ENCODE peak calls at places on chromosome 3, in five cellular contexts. Z is tibial artery, N is H54, W is astrocyte, L is HTR-8/SVneo. E is an unnamed sample.
A peak's percentile ranks its signal among the peaks of the same experiment; 100 is the strongest.

GRCh38 chr3:5205165-5205941 is 17.8 kb downstream of the EDEM1 start:
- DNase-seq in Z (no peak), N (no peak), W (peak; percentile 90), L (no peak), E (no peak)

GRCh38 chr3:126781889-126782491 is 78.0 kb downstream of the CHCHD6 start:
- DNase-seq in Z (no peak), N (peak; percentile 15), W (peak; percentile 97), L (no peak), E (no peak)

GRCh38 chr3:160876568-160877100 is 120.6 kb downstream of the PPM1L start:
- DNase-seq in Z (no peak), N (no peak), W (no peak), L (no peak), E (no peak)

GRCh38 chr3:107662109-107662477 is 139.3 kb downstream of the BBX start:
- DNase-seq in Z (no peak), N (peak; percentile 5), W (peak; percentile 79), L (no peak), E (no peak)

GRCh38 chr3:16883057-16883725 is 1.6 kb upstream of the PLCL2 start:
- DNase-seq in Z (no peak), N (no peak), W (no peak), L (no peak), E (no peak)

GRCh38 chr3:184766555-184767261 is 45.3 kb upstream of the VPS8 start:
- DNase-seq in Z (no peak), N (no peak), W (no peak), L (no peak), E (no peak)

GRCh38 chr3:16884748-16885587 is at the start of gene PLCL2:
- DNase-seq in Z (peak; percentile 72), N (peak; percentile 55), W (no peak), L (no peak), E (no peak)

GRCh38 chr3:46971151-46971550 is 5.4 kb downstream of the CCDC12 start:
- DNase-seq in Z (no peak), N (no peak), W (no peak), L (no peak), E (no peak)

GRCh38 chr3:71310595-71311319 is 272.8 kb downstream of the FOXP1 start:
- DNase-seq in Z (no peak), N (no peak), W (peak; percentile 26), L (no peak), E (no peak)

GRCh38 chr3:131553495-131554247 is 50.9 kb upstream of the MRPL3 start:
- DNase-seq in Z (no peak), N (no peak), W (no peak), L (no peak), E (no peak)

GRCh38 chr3:25348996-25349576 is 79.0 kb upstream of the RARB start:
- DNase-seq in Z (no peak), N (no peak), W (no peak), L (no peak), E (no peak)

GRCh38 chr3:114152519-114153151 is 26.2 kb downstream of the DRD3 start:
- DNase-seq in Z (peak; percentile 84), N (peak; percentile 88), W (peak; percentile 68), L (peak; percentile 70), E (peak; percentile 42)

GRCh38 chr3:27105904-27106303 is 263.3 kb downstream of the NEK10 start:
- DNase-seq in Z (no peak), N (no peak), W (no peak), L (peak; percentile 21), E (no peak)

GRCh38 chr3:111956995-111957736 is 21.7 kb upstream of the ABHD10 start:
- DNase-seq in Z (no peak), N (no peak), W (no peak), L (no peak), E (no peak)

GRCh38 chr3:12484983-12485327 is 675 bp downstream of the TSEN2 start:
- DNase-seq in Z (no peak), N (no peak), W (no peak), L (no peak), E (no peak)

GRCh38 chr3:177460100-177460499 is 262.8 kb upstream of the TBL1XR1 start:
- DNase-seq in Z (no peak), N (no peak), W (no peak), L (no peak), E (no peak)

GRCh38 chr3:107953707-107954106 is 137.1 kb downstream of the CD47 start:
- DNase-seq in Z (no peak), N (no peak), W (no peak), L (no peak), E (no peak)

GRCh38 chr3:48275292-48276027 is 34.6 kb downstream of the ZNF589 start:
- DNase-seq in Z (no peak), N (no peak), W (peak; percentile 22), L (no peak), E (no peak)

GRCh38 chr3:138186803-138187295 is 252 bp upstream of the ARMC8 start:
- DNase-seq in Z (peak; percentile 94), N (peak; percentile 87), W (peak; percentile 61), L (no peak), E (peak; percentile 84)

GRCh38 chr3:169348981-169349942 is 314.2 kb downstream of the MECOM start:
- DNase-seq in Z (no peak), N (no peak), W (peak; percentile 57), L (no peak), E (no peak)

GRCh38 chr3:187695434-187695833 is 6.9 kb downstream of the RTP2 start:
- DNase-seq in Z (no peak), N (no peak), W (no peak), L (no peak), E (no peak)

GRCh38 chr3:161560006-161560637 is 63.5 kb downstream of the OTOL1 start:
- DNase-seq in Z (no peak), N (no peak), W (peak; percentile 18), L (peak; percentile 23), E (peak; percentile 21)

GRCh38 chr3:11238057-11238456 is 34.1 kb upstream of the ATG7 start:
- DNase-seq in Z (no peak), N (peak; percentile 19), W (peak; percentile 96), L (peak; percentile 59), E (no peak)